ENCODE peak calls at places on chromosome 12, in five cellular contexts. One of them, this sample, is unnamed. For H3K36me3, the result is how much of the 10 kb centered on the place peaks cover.

GRCh38 chr12:47882796-47883546 is 21.8 kb downstream of the VDR start:
- DNase-seq in naive thymus-derived CD4-positive, alpha-beta T cell: no peak
- DNase-seq in gastrocnemius medialis: no peak
- DNase-seq in ovary: no peak
- DNase-seq in suprapubic skin: no peak
- DNase-seq in this sample: no peak

GRCh38 chr12:1922075-1922709 is 3.7 kb upstream of the CACNA2D4 start:
- DNase-seq in naive thymus-derived CD4-positive, alpha-beta T cell: no peak
- DNase-seq in gastrocnemius medialis: no peak
- DNase-seq in ovary: no peak
- DNase-seq in suprapubic skin: no peak
- DNase-seq in this sample: no peak

GRCh38 chr12:16112626-16113560 is 164.6 kb downstream of the SLC15A5 start:
- DNase-seq in naive thymus-derived CD4-positive, alpha-beta T cell: no peak
- DNase-seq in gastrocnemius medialis: no peak
- DNase-seq in ovary: no peak
- DNase-seq in suprapubic skin: no peak
- DNase-seq in this sample: peak

GRCh38 chr12:101407054-101407437 is 526 bp downstream of the ARL1 start:
- DNase-seq in naive thymus-derived CD4-positive, alpha-beta T cell: peak
- DNase-seq in gastrocnemius medialis: peak
- DNase-seq in ovary: no peak
- DNase-seq in suprapubic skin: no peak
- DNase-seq in this sample: no peak

GRCh38 chr12:108360487-108360886 is 21.4 kb upstream of the CMKLR1 start:
- DNase-seq in naive thymus-derived CD4-positive, alpha-beta T cell: no peak
- DNase-seq in gastrocnemius medialis: no peak
- DNase-seq in ovary: no peak
- DNase-seq in suprapubic skin: no peak
- DNase-seq in this sample: no peak

GRCh38 chr12:89237763-89238162 is 114.5 kb downstream of the DUSP6 start:
- DNase-seq in naive thymus-derived CD4-positive, alpha-beta T cell: no peak
- DNase-seq in gastrocnemius medialis: no peak
- DNase-seq in ovary: no peak
- DNase-seq in suprapubic skin: no peak
- DNase-seq in this sample: no peak

GRCh38 chr12:70230934-70231606 is 12.2 kb upstream of the CNOT2 start:
- DNase-seq in naive thymus-derived CD4-positive, alpha-beta T cell: no peak
- DNase-seq in gastrocnemius medialis: no peak
- DNase-seq in ovary: no peak
- DNase-seq in suprapubic skin: no peak
- DNase-seq in this sample: no peak

GRCh38 chr12:68733661-68734071 is 12.3 kb upstream of the SLC35E3 start:
- DNase-seq in naive thymus-derived CD4-positive, alpha-beta T cell: no peak
- DNase-seq in gastrocnemius medialis: no peak
- DNase-seq in ovary: no peak
- DNase-seq in suprapubic skin: no peak
- DNase-seq in this sample: peak

GRCh38 chr12:15706010-15706676 is 83.0 kb downstream of the EPS8 start:
- DNase-seq in naive thymus-derived CD4-positive, alpha-beta T cell: no peak
- DNase-seq in gastrocnemius medialis: no peak
- DNase-seq in ovary: peak
- DNase-seq in suprapubic skin: no peak
- DNase-seq in this sample: no peak

GRCh38 chr12:38477341-38478090 is 160.9 kb downstream of the ALG10B start:
- DNase-seq in naive thymus-derived CD4-positive, alpha-beta T cell: no peak
- DNase-seq in gastrocnemius medialis: no peak
- DNase-seq in ovary: no peak
- DNase-seq in suprapubic skin: no peak
- DNase-seq in this sample: no peak

GRCh38 chr12:47035459-47035858 is 44.0 kb upstream of the PCED1B start:
- DNase-seq in naive thymus-derived CD4-positive, alpha-beta T cell: no peak
- DNase-seq in gastrocnemius medialis: no peak
- DNase-seq in ovary: no peak
- DNase-seq in suprapubic skin: no peak
- DNase-seq in this sample: no peak

GRCh38 chr12:52280319-52280795 is 5.9 kb downstream of the KRT86 start:
- DNase-seq in naive thymus-derived CD4-positive, alpha-beta T cell: no peak
- DNase-seq in gastrocnemius medialis: no peak
- DNase-seq in ovary: no peak
- DNase-seq in suprapubic skin: peak
- DNase-seq in this sample: no peak

GRCh38 chr12:102430661-102431060 is 49.7 kb downstream of the IGF1 start:
- DNase-seq in naive thymus-derived CD4-positive, alpha-beta T cell: no peak
- DNase-seq in gastrocnemius medialis: no peak
- DNase-seq in ovary: no peak
- DNase-seq in suprapubic skin: no peak
- DNase-seq in this sample: no peak

GRCh38 chr12:111037047-111037446 is 116.7 kb upstream of the MYL2 start:
- DNase-seq in naive thymus-derived CD4-positive, alpha-beta T cell: no peak
- DNase-seq in gastrocnemius medialis: no peak
- DNase-seq in ovary: no peak
- DNase-seq in suprapubic skin: no peak
- DNase-seq in this sample: no peak

GRCh38 chr12:111041091-111041490 is 120.7 kb upstream of the MYL2 start:
- DNase-seq in naive thymus-derived CD4-positive, alpha-beta T cell: no peak
- DNase-seq in gastrocnemius medialis: no peak
- DNase-seq in ovary: no peak
- DNase-seq in suprapubic skin: no peak
- DNase-seq in this sample: no peak

GRCh38 chr12:111038075-111038474 is 117.7 kb upstream of the MYL2 start:
- DNase-seq in naive thymus-derived CD4-positive, alpha-beta T cell: no peak
- DNase-seq in gastrocnemius medialis: no peak
- DNase-seq in ovary: no peak
- DNase-seq in suprapubic skin: no peak
- DNase-seq in this sample: no peak

GRCh38 chr12:111040690-111041089 is 120.3 kb upstream of the MYL2 start:
- DNase-seq in naive thymus-derived CD4-positive, alpha-beta T cell: no peak
- DNase-seq in gastrocnemius medialis: no peak
- DNase-seq in ovary: no peak
- DNase-seq in suprapubic skin: no peak
- DNase-seq in this sample: no peak

GRCh38 chr12:111038941-111039340 is 118.6 kb upstream of the MYL2 start:
- DNase-seq in naive thymus-derived CD4-positive, alpha-beta T cell: no peak
- DNase-seq in gastrocnemius medialis: no peak
- DNase-seq in ovary: no peak
- DNase-seq in suprapubic skin: no peak
- DNase-seq in this sample: no peak
- H3K27ac ChIP-seq in naive thymus-derived CD4-positive, alpha-beta T cell: no peak
- H3K27ac ChIP-seq in gastrocnemius medialis: no peak
- H3K27ac ChIP-seq in ovary: no peak
- H3K27ac ChIP-seq in suprapubic skin: no peak
- H3K27ac ChIP-seq in this sample: no peak

GRCh38 chr12:53443955-53444354 is 2.4 kb downstream of the PRR13 start:
- DNase-seq in naive thymus-derived CD4-positive, alpha-beta T cell: no peak
- DNase-seq in gastrocnemius medialis: no peak
- DNase-seq in ovary: no peak
- DNase-seq in suprapubic skin: no peak
- DNase-seq in this sample: no peak
- H3K4me3 ChIP-seq in naive thymus-derived CD4-positive, alpha-beta T cell: no peak
- H3K4me3 ChIP-seq in gastrocnemius medialis: no peak
- H3K4me3 ChIP-seq in ovary: no peak
- H3K4me3 ChIP-seq in suprapubic skin: no peak
- H3K4me3 ChIP-seq in this sample: no peak

GRCh38 chr12:132941336-132941954 is 14.7 kb downstream of the ZNF605 start:
- DNase-seq in naive thymus-derived CD4-positive, alpha-beta T cell: no peak
- DNase-seq in gastrocnemius medialis: no peak
- DNase-seq in ovary: no peak
- DNase-seq in suprapubic skin: no peak
- DNase-seq in this sample: no peak
- H3K36me3 ChIP-seq in naive thymus-derived CD4-positive, alpha-beta T cell: half or more
- H3K36me3 ChIP-seq in gastrocnemius medialis: half or more
- H3K36me3 ChIP-seq in ovary: under half
- H3K36me3 ChIP-seq in suprapubic skin: half or more
- H3K36me3 ChIP-seq in this sample: under half

GRCh38 chr12:106287364-106287763 is 15.2 kb upstream of the TCP11L2 start:
- DNase-seq in naive thymus-derived CD4-positive, alpha-beta T cell: no peak
- DNase-seq in gastrocnemius medialis: no peak
- DNase-seq in ovary: no peak
- DNase-seq in suprapubic skin: no peak
- DNase-seq in this sample: no peak

GRCh38 chr12:106282457-106283097 is 20.0 kb upstream of the TCP11L2 start:
- DNase-seq in naive thymus-derived CD4-positive, alpha-beta T cell: peak
- DNase-seq in gastrocnemius medialis: no peak
- DNase-seq in ovary: peak
- DNase-seq in suprapubic skin: no peak
- DNase-seq in this sample: peak

GRCh38 chr12:106281056-106281782 is 21.3 kb upstream of the TCP11L2 start:
- DNase-seq in naive thymus-derived CD4-positive, alpha-beta T cell: no peak
- DNase-seq in gastrocnemius medialis: no peak
- DNase-seq in ovary: no peak
- DNase-seq in suprapubic skin: no peak
- DNase-seq in this sample: peak

GRCh38 chr12:106285993-106286392 is 16.5 kb upstream of the TCP11L2 start:
- DNase-seq in naive thymus-derived CD4-positive, alpha-beta T cell: no peak
- DNase-seq in gastrocnemius medialis: no peak
- DNase-seq in ovary: no peak
- DNase-seq in suprapubic skin: no peak
- DNase-seq in this sample: no peak

DNA sequence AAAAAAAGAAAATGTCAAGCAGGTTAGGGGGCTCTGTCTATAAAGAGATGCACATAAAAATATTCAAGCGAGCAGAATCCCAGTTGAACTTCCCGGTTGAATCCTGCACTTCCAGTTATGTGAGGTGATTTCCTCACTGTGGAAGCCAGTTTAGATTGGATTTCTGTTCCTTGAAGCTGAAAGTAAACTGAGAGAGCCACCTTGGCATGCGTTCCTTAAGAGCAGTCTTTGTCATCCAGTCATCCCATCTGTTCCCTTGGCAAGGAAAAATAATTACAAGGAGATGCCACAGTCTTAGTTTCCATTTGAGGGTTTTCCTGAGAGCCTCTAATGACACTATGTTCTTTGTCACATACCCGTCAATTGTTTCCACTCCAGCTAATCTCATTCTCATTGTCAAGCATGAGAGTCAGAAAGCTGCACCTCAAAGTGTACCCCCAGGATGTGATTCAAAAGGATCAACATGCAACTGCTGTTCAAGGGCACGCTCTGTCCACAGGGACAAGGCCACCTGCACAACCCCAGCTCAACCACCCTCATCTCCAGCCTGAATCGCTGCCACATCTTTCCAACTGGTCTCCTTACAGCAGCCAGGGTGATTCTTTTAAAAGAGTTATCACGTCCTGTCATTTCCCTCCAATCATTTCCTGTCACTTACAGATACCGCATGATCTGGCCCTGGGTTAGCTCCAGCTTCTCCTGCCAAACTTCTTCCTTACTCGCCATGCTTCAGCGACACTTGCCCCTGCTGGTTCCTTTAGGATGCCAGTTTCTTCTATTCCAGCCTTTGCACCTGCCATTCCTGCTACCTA is 18.0 kb upstream of the TCP11L2 start:
- DNase-seq in naive thymus-derived CD4-positive, alpha-beta T cell: no peak
- DNase-seq in gastrocnemius medialis: no peak
- DNase-seq in ovary: no peak
- DNase-seq in suprapubic skin: no peak
- DNase-seq in this sample: no peak
- H3K27ac ChIP-seq in naive thymus-derived CD4-positive, alpha-beta T cell: no peak
- H3K27ac ChIP-seq in gastrocnemius medialis: no peak
- H3K27ac ChIP-seq in ovary: no peak
- H3K27ac ChIP-seq in suprapubic skin: peak
- H3K27ac ChIP-seq in this sample: no peak

GRCh38 chr12:53727310-53728041 is at the start of gene CALCOCO1:
- DNase-seq in naive thymus-derived CD4-positive, alpha-beta T cell: peak
- DNase-seq in gastrocnemius medialis: peak
- DNase-seq in ovary: peak
- DNase-seq in suprapubic skin: peak
- DNase-seq in this sample: peak

GRCh38 chr12:53725824-53726223 is 1.4 kb downstream of the CALCOCO1 start:
- DNase-seq in naive thymus-derived CD4-positive, alpha-beta T cell: no peak
- DNase-seq in gastrocnemius medialis: no peak
- DNase-seq in ovary: no peak
- DNase-seq in suprapubic skin: no peak
- DNase-seq in this sample: no peak

GRCh38 chr12:53728206-53728605 is 954 bp upstream of the CALCOCO1 start:
- DNase-seq in naive thymus-derived CD4-positive, alpha-beta T cell: no peak
- DNase-seq in gastrocnemius medialis: no peak
- DNase-seq in ovary: no peak
- DNase-seq in suprapubic skin: no peak
- DNase-seq in this sample: no peak

GRCh38 chr12:53726946-53727309 is 324 bp downstream of the CALCOCO1 start:
- DNase-seq in naive thymus-derived CD4-positive, alpha-beta T cell: no peak
- DNase-seq in gastrocnemius medialis: peak
- DNase-seq in ovary: peak
- DNase-seq in suprapubic skin: no peak
- DNase-seq in this sample: no peak

DNA sequence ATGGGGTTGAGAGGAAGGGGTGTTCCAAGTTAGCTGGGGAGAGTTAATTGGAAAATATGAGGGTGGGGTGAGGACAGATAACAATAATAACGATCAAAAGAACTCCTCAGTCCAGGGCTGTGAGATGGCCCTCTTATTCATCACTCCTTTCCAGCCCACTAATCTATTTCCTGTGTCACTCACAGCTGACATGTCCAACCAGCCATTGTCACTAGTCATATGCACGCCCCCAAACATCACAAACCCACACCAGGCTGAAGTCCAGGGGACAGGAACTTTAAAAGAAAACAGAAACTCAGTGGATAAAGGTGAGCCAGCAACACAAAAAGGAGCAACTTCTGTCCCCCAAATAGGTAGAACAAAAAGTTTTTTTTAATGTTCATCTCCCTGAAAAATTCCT is 910 bp downstream of the CALCOCO1 start:
- DNase-seq in naive thymus-derived CD4-positive, alpha-beta T cell: no peak
- DNase-seq in gastrocnemius medialis: no peak
- DNase-seq in ovary: no peak
- DNase-seq in suprapubic skin: no peak
- DNase-seq in this sample: no peak
- H3K4me3 ChIP-seq in naive thymus-derived CD4-positive, alpha-beta T cell: peak
- H3K4me3 ChIP-seq in gastrocnemius medialis: peak
- H3K4me3 ChIP-seq in ovary: peak
- H3K4me3 ChIP-seq in suprapubic skin: peak
- H3K4me3 ChIP-seq in this sample: peak

GRCh38 chr12:42326466-42327226 is 679 bp downstream of the PPHLN1 start:
- DNase-seq in naive thymus-derived CD4-positive, alpha-beta T cell: no peak
- DNase-seq in gastrocnemius medialis: no peak
- DNase-seq in ovary: no peak
- DNase-seq in suprapubic skin: no peak
- DNase-seq in this sample: peak
- H3K36me3 ChIP-seq in naive thymus-derived CD4-positive, alpha-beta T cell: under half
- H3K36me3 ChIP-seq in gastrocnemius medialis: under half
- H3K36me3 ChIP-seq in ovary: under half
- H3K36me3 ChIP-seq in suprapubic skin: under half
- H3K36me3 ChIP-seq in this sample: under half

DNA sequence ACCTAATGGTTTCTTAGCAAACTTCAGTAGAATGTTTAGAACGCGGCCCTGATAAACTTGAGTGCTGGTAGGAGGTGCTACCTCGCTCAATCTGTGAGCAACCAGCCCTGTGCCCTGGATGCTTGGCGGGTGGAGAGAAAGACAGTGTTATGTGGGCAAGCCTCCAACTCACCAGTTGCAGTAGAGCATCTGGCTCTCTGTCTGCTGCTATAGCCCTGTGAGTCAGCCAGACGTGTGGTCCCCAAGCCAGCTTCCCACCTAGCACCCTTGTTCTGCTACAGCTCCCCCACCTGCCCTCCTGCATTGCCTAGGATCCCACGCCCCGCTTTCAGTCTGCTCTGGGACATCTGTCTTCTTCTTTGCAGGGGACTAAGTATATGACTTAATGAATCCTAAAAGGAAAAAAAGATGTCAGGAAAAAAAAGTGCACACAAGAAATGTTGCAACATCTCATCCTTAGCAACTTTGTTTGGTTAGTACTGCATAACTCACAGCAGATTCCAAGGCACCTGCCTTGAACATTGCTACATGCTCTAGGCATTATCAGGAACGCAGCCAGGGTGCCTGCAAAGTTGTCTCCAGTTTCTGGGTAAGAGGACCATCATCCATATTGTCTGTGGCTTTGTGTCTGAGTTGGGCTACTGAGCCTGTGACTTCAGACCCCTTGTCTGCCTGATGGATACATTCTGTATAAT is 13.6 kb downstream of the SNRNP35 start:
- DNase-seq in naive thymus-derived CD4-positive, alpha-beta T cell: no peak
- DNase-seq in gastrocnemius medialis: no peak
- DNase-seq in ovary: no peak
- DNase-seq in suprapubic skin: no peak
- DNase-seq in this sample: peak
- H3K27ac ChIP-seq in naive thymus-derived CD4-positive, alpha-beta T cell: no peak
- H3K27ac ChIP-seq in gastrocnemius medialis: peak
- H3K27ac ChIP-seq in ovary: no peak
- H3K27ac ChIP-seq in suprapubic skin: no peak
- H3K27ac ChIP-seq in this sample: no peak